ENCODE peak calls at places on chromosome 5, in four cellular contexts. J, F, L and E are unnamed samples.

GRCh38 chr5:108747111-108748009 is at the start of gene FER:
- DNase-seq in F (peak), J (peak), L (no peak), E (peak)

GRCh38 chr5:17127743-17128231 is 89.6 kb upstream of the BASP1 start:
- DNase-seq in L (no peak), J (peak), F (peak), E (peak)

GRCh38 chr5:74966151-74967050 is 86.0 kb downstream of the GCNT4 start:
- DNase-seq in L (no peak), J (no peak), F (no peak), E (no peak)

GRCh38 chr5:65900746-65901145 is 25.6 kb upstream of the ERBIN start:
- DNase-seq in L (no peak), F (no peak), J (no peak), E (no peak)

GRCh38 chr5:43556857-43557593 is at the start of gene PAIP1:
- DNase-seq in F (peak), L (peak), J (peak), E (peak)

GRCh38 chr5:2240118-2240904 is 357.6 kb upstream of the IRX4 start:
- DNase-seq in J (no peak), L (no peak), F (no peak), E (no peak)

GRCh38 chr5:89844548-89844947 is 565.0 kb downstream of the CETN3 start:
- DNase-seq in F (no peak), L (no peak), J (peak), E (no peak)

GRCh38 chr5:33657181-33657580 is 216.4 kb downstream of the TARS1 start:
- DNase-seq in J (no peak), L (no peak), F (no peak), E (no peak)

GRCh38 chr5:18967637-18968036 is 1020.4 kb downstream of the CDH18 start:
- DNase-seq in F (no peak), L (no peak), J (peak), E (no peak)

GRCh38 chr5:181044662-181045305 is 4.7 kb downstream of the BTNL9 start:
- DNase-seq in J (no peak), F (no peak), L (no peak), E (no peak)

GRCh38 chr5:88393082-88393481 is 124.4 kb upstream of the TMEM161B start:
- DNase-seq in L (no peak), J (no peak), F (no peak), E (no peak)

GRCh38 chr5:33929925-33930690 is 6.1 kb upstream of the RXFP3 start:
- DNase-seq in F (no peak), L (no peak), J (peak), E (peak)

GRCh38 chr5:65769539-65769938 is 47.5 kb downstream of the NLN start:
- DNase-seq in J (peak), F (peak), L (no peak), E (peak)

GRCh38 chr5:9562101-9562500 is 16.2 kb upstream of the SEMA5A start:
- DNase-seq in F (no peak), L (no peak), J (peak), E (no peak)

GRCh38 chr5:42555797-42556196 is 132.6 kb downstream of the GHR start:
- DNase-seq in L (no peak), J (peak), F (no peak), E (no peak)